ENCODE peak calls at places on chromosomes 16 and 17, in five cellular contexts. One of them, this sample, is unnamed.

GRCh38 chr16:14014284-14014625 is 56.9 kb upstream of the MRTFB start:
- DNase-seq in islet precursor cell: no peak
- DNase-seq in kidney: no peak
- DNase-seq in HEK293T: no peak
- DNase-seq in left colon: no peak
- DNase-seq in this sample: no peak

GRCh38 chr16:57775661-57776469 is 26.4 kb downstream of the KIFC3 start:
- DNase-seq in left colon: peak; percentile 53
- DNase-seq in kidney: peak; percentile 73
- DNase-seq in islet precursor cell: peak; percentile 98
- DNase-seq in HEK293T: peak; percentile 51
- DNase-seq in this sample: no peak

GRCh38 chr16:72938426-72939164 is 109.3 kb downstream of the ZFHX3 start:
- DNase-seq in left colon: peak; percentile 67
- DNase-seq in HEK293T: no peak
- DNase-seq in kidney: peak; percentile 92
- DNase-seq in islet precursor cell: peak; percentile 73
- DNase-seq in this sample: no peak

GRCh38 chr16:77169650-77170236 is 21.2 kb upstream of the MON1B start:
- DNase-seq in HEK293T: peak; percentile 50
- DNase-seq in kidney: no peak
- DNase-seq in islet precursor cell: peak; percentile 72
- DNase-seq in left colon: no peak
- DNase-seq in this sample: no peak

GRCh38 chr17:36591434-36592315 is at the start of gene DHRS11:
- DNase-seq in HEK293T: peak; percentile 84
- DNase-seq in left colon: peak; percentile 83
- DNase-seq in kidney: peak; percentile 94
- DNase-seq in islet precursor cell: peak; percentile 94
- DNase-seq in this sample: peak; percentile 97

GRCh38 chr17:67152824-67153223 is 92.2 kb downstream of the HELZ start:
- DNase-seq in islet precursor cell: no peak
- DNase-seq in kidney: no peak
- DNase-seq in left colon: no peak
- DNase-seq in HEK293T: no peak
- DNase-seq in this sample: no peak

GRCh38 chr17:4806420-4806769 is 557 bp upstream of the PLD2 start:
- DNase-seq in left colon: no peak
- DNase-seq in islet precursor cell: no peak
- DNase-seq in HEK293T: no peak
- DNase-seq in kidney: no peak
- DNase-seq in this sample: no peak

GRCh38 chr17:81734405-81735055 is 22.4 kb downstream of the SLC25A10 start:
- DNase-seq in kidney: peak; percentile 85
- DNase-seq in islet precursor cell: no peak
- DNase-seq in left colon: peak; percentile 90
- DNase-seq in HEK293T: no peak
- DNase-seq in this sample: no peak

GRCh38 chr16:31080035-31080629 is 5.9 kb downstream of the ZNF646 start:
- DNase-seq in left colon: no peak
- DNase-seq in kidney: no peak
- DNase-seq in HEK293T: no peak
- DNase-seq in islet precursor cell: peak; percentile 49
- DNase-seq in this sample: no peak

GRCh38 chr16:86962259-86962658 is 354.9 kb downstream of the C16orf95 start:
- DNase-seq in islet precursor cell: no peak
- DNase-seq in HEK293T: no peak
- DNase-seq in kidney: peak; percentile 33
- DNase-seq in left colon: no peak
- DNase-seq in this sample: no peak

GRCh38 chr17:52148288-52148968 is 10.1 kb downstream of the CA10 start:
- DNase-seq in islet precursor cell: no peak
- DNase-seq in left colon: no peak
- DNase-seq in HEK293T: no peak
- DNase-seq in kidney: no peak
- DNase-seq in this sample: no peak

GRCh38 chr17:82283208-82283749 is 9.8 kb upstream of the CSNK1D start:
- DNase-seq in kidney: peak; percentile 80
- DNase-seq in islet precursor cell: no peak
- DNase-seq in left colon: no peak
- DNase-seq in HEK293T: no peak
- DNase-seq in this sample: peak; percentile 65

GRCh38 chr17:12020595-12021590 is at the start of gene MAP2K4:
- DNase-seq in HEK293T: peak; percentile 99
- DNase-seq in islet precursor cell: peak; percentile 98
- DNase-seq in kidney: peak; percentile 97
- DNase-seq in left colon: peak; percentile 88
- DNase-seq in this sample: peak; percentile 95

GRCh38 chr17:39360537-39360936 is 40.9 kb downstream of the FBXL20 start:
- DNase-seq in HEK293T: no peak
- DNase-seq in kidney: no peak
- DNase-seq in left colon: no peak
- DNase-seq in islet precursor cell: no peak
- DNase-seq in this sample: no peak

GRCh38 chr17:35668807-35669206 is 62.6 kb upstream of the RASL10B start:
- DNase-seq in islet precursor cell: no peak
- DNase-seq in left colon: no peak
- DNase-seq in HEK293T: no peak
- DNase-seq in kidney: no peak
- DNase-seq in this sample: no peak

GRCh38 chr17:70345061-70345460 is 175.7 kb downstream of the KCNJ2 start:
- DNase-seq in islet precursor cell: no peak
- DNase-seq in kidney: no peak
- DNase-seq in HEK293T: no peak
- DNase-seq in left colon: no peak
- DNase-seq in this sample: no peak

GRCh38 chr17:55845385-55845784 is 94.5 kb downstream of the PCTP start:
- DNase-seq in HEK293T: peak; percentile 53
- DNase-seq in left colon: peak; percentile 26
- DNase-seq in kidney: peak; percentile 85
- DNase-seq in islet precursor cell: peak; percentile 88
- DNase-seq in this sample: peak; percentile 86

This sample was measured in left lung.